ENCODE peak calls at places on chromosomes 11 and 22, in four cellular contexts. J is K562, Y is H1, W is HepG2. U is an unnamed sample.

GRCh38 chr11:94000641-94001040 is 20.5 kb upstream of the HEPHL1 start:
- DNase-seq in J (no peak), Y (no peak), W (no peak), U (no peak)

GRCh38 chr11:43747130-43747802 is 66.7 kb downstream of the HSD17B12 start:
- DNase-seq in J (peak), Y (no peak), W (peak), U (no peak)

GRCh38 chr11:35047179-35047578 is 91.8 kb upstream of the CD44 start:
- DNase-seq in J (no peak), Y (no peak), W (no peak), U (no peak)

GRCh38 chr11:95897731-95898130 is 26.2 kb downstream of the MTMR2 start:
- DNase-seq in J (no peak), Y (no peak), W (no peak), U (no peak)

GRCh38 chr11:89275966-89276365 is 98.3 kb downstream of the TYR start:
- DNase-seq in J (no peak), Y (no peak), W (no peak), U (no peak)

GRCh38 chr11:119120639-119121007 is 757 bp upstream of the HINFP start:
- DNase-seq in J (peak), Y (no peak), W (no peak), U (no peak)

GRCh38 chr11:93536346-93536871 is 6.8 kb downstream of the SMCO4 start:
- DNase-seq in J (no peak), Y (no peak), W (no peak), U (no peak)

GRCh38 chr22:37633693-37634504 is 5.6 kb upstream of the SH3BP1 start:
- DNase-seq in J (peak), Y (peak), W (peak), U (peak)

GRCh38 chr11:86775342-86775741 is 25.0 kb upstream of the PRSS23 start:
- DNase-seq in J (no peak), Y (no peak), W (no peak), U (no peak)

GRCh38 chr22:34105461-34106062 is 185.3 kb upstream of the LARGE1 start:
- DNase-seq in J (no peak), Y (peak), W (peak), U (no peak)
- TF ChIP-seq JUN in J (no peak), Y (no peak), W (no peak), U (no peak)

GRCh38 chr11:13276454-13276851 is 1.1 kb upstream of the BMAL1 start:
- DNase-seq in J (no peak), Y (no peak), W (no peak), U (no peak)
- H2AFZ ChIP-seq in J (peak), Y (peak), W (peak), U (peak)

DNA sequence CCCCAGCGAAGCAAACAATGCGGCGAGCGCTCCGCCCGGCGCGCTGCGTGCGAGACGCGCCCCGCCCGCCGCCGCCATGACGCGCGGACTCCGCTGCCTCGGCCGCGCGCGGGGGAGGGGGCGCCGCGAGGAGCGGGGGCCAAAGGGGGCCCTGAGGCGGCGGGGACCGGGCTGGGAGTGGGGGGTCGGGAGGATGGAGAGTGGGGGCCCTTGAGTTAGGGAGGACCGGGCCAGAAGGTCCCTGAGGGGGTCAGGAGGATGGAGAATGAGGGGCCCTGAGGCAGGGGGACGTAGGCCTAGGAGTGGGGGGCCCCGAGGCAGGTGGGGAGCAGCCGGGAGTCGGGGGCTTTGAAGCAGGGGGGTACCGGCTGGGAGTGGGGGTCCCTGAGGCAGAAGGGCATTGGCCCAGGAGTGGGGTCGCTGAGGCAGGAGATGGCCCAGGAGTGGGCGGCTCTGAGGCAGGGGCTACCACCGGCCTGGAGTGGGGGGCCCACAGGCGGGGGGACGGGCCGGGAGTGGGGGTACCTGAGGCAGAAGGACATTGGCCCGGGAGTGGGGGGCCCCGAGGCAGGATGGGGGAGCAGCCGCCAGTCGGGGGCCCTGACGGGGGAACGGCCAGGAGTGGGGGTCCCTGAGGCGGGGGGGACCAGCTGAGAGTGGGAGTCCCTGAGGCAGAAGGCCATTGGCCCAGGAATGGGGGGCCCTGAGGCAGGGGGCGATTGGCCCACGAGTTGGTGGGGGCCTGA is at the start of gene BRD1:
- DNase-seq in J (peak), Y (no peak), W (no peak), U (peak)
- TF ChIP-seq EZH2 in J (no peak), Y (no peak), W (no peak), U (no peak)

DNA sequence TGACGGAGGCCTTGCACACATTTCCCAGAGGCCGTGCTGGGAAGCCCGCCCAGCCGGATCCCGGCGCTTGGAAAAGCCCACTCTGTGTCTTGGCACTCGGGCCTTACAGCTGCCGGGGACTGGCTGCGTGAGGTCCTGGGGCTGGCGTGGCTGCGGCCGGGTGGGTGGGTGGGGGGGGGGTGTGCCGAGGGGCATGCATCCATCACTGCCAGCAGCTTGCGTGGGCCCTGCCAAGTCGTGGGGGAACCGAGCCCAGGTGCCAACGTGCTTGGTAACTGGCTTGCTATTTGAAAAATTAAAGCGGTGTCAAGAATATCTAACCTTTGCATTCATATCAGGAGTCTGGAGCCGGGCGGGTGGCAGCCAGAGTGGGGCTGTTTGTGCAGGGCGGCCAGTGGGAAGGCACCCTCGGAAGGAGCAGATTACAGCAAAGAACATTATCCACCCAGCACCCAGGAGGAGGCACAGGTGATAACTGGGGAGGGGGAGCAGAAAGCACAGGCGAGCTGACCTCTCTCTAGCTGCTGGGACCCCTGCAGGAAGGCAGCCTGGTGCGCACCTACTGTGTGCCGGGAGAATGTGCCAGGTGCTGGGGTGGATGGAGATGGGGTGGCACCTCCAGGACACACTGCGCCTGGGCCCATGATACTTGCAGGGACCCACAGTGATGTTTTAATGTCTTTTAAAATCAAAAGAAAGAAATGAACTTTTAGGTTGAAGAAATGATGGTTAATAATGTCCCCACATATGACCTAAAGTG is 28.5 kb upstream of the SMIM38 start:
- DNase-seq in J (no peak), Y (no peak), W (no peak), U (no peak)
- TF ChIP-seq JUN in J (no peak), Y (no peak), W (no peak), U (no peak)

DNA sequence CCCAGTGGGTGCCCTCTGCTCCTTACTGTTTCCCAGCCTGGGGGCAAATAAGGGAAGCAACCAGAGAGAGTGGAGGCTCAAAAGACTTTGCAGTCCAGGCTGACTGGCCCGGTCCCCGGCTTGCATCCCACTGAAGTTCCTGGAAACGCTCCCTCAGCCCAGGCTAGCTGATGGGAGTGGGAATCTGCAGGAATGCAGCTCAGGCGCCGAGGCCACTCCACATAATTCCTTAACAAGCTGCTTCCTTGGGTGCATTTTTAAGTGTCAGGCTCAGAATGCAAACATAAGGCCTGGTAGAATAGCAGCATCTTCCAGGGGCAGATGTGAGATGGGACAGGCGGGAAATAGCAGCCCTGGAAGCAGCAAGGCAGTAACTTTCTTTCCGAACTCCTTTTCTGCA is 39.1 kb downstream of the RPL27A start:
- DNase-seq in J (no peak), Y (no peak), W (no peak), U (no peak)
- H2AFZ ChIP-seq in J (no peak), Y (no peak), W (no peak), U (no peak)

GRCh38 chr22:23071163-23072034 is 1.1 kb downstream of the GNAZ start:
- DNase-seq in J (no peak), Y (no peak), W (no peak), U (no peak)
- TF ChIP-seq EZH2 in J (no peak), Y (no peak), W (no peak), U (no peak)